ENCODE peak calls at places on chromosome 14, in eight cellular contexts. S, P, U, K, B, Z, C and H are unnamed samples.

GRCh38 chr14:101222362-101223090 is 319.0 kb upstream of the RTL1 start:
- DNase-seq in S (no peak), P (peak; percentile 18), U (no peak), K (no peak), B (no peak), Z (peak; percentile 26), C (peak; percentile 36), H (no peak)

GRCh38 chr14:48937796-48938195 is 648.4 kb downstream of the RPS29 start:
- DNase-seq in S (no peak), P (no peak), U (no peak), K (no peak), B (peak; percentile 38), Z (no peak), C (peak; percentile 8), H (peak; percentile 13)

GRCh38 chr14:32224731-32225377 is 21.8 kb upstream of the RNU6-8 start:
- DNase-seq in S (peak; percentile 35), P (no peak), U (no peak), K (no peak), B (peak; percentile 51), Z (no peak), C (peak; percentile 47), H (peak; percentile 32)

GRCh38 chr14:58305730-58306129 is 7.4 kb downstream of the ARID4A start:
- DNase-seq in S (no peak), P (no peak), U (no peak), K (no peak), B (no peak), Z (no peak), C (no peak), H (no peak)

GRCh38 chr14:77158175-77158908 is 16.8 kb upstream of the ZDHHC22 start:
- DNase-seq in S (peak; percentile 65), P (no peak), U (no peak), K (no peak), B (peak; percentile 66), Z (no peak), C (peak; percentile 87), H (no peak)

GRCh38 chr14:69101331-69101826 is 51.5 kb downstream of the DCAF5 start:
- DNase-seq in S (no peak), P (no peak), U (no peak), K (no peak), B (no peak), Z (no peak), C (peak; percentile 44), H (peak; percentile 28)

GRCh38 chr14:90732142-90732541 is 84.1 kb downstream of the TTC7B start:
- DNase-seq in S (no peak), P (no peak), U (no peak), K (no peak), B (no peak), Z (no peak), C (no peak), H (no peak)

GRCh38 chr14:101553931-101554330 is 7.4 kb upstream of the DIO3 start:
- DNase-seq in S (no peak), P (no peak), U (no peak), K (no peak), B (no peak), Z (no peak), C (no peak), H (no peak)

GRCh38 chr14:67457782-67458181 is 30.7 kb downstream of the TMEM229B start:
- DNase-seq in S (peak; percentile 78), P (no peak), U (no peak), K (no peak), B (no peak), Z (no peak), C (peak; percentile 84), H (no peak)

GRCh38 chr14:79483472-79483871 is 727.8 kb downstream of the DIO2 start:
- DNase-seq in S (no peak), P (no peak), U (no peak), K (no peak), B (no peak), Z (no peak), C (no peak), H (peak; percentile 98)

GRCh38 chr14:65336191-65336591 is 76.3 kb upstream of the FUT8 start:
- DNase-seq in S (no peak), P (no peak), U (no peak), K (no peak), B (no peak), Z (no peak), C (no peak), H (no peak)

GRCh38 chr14:79951572-79951971 is 259.7 kb downstream of the DIO2 start:
- DNase-seq in S (no peak), P (no peak), U (no peak), K (no peak), B (no peak), Z (no peak), C (no peak), H (no peak)

GRCh38 chr14:81401420-81402122 is 1.4 kb upstream of the STON2 start:
- DNase-seq in S (no peak), P (no peak), U (no peak), K (no peak), B (no peak), Z (no peak), C (no peak), H (peak; percentile 91)